ENCODE peak calls at places on chromosomes 2 and 18, in four cellular contexts. E is ELR, I is HEK293T, U is astrocyte. Z is an unnamed sample.
A peak's percentile ranks its signal among the peaks of the same experiment; 100 is the strongest.

GRCh38 chr18:29383311-29384273 is 1206.7 kb upstream of the CDH2 start:
- DNase-seq in E (peak; percentile 28), I (no peak), U (peak; percentile 65), Z (no peak)

GRCh38 chr18:6729247-6730091 is at the start of gene ARHGAP28:
- DNase-seq in E (peak; percentile 55), I (peak; percentile 69), U (peak; percentile 92), Z (no peak)

GRCh38 chr2:19955544-19956422 is 34.1 kb downstream of the WDR35 start:
- DNase-seq in E (peak; percentile 82), I (peak; percentile 77), U (peak; percentile 44), Z (peak; percentile 24)

GRCh38 chr18:63259581-63259830 is 60.1 kb downstream of the BCL2 start:
- DNase-seq in E (no peak), I (no peak), U (no peak), Z (peak; percentile 72)

GRCh38 chr2:138276367-138276766 is 225.2 kb upstream of the SPOPL start:
- DNase-seq in E (no peak), I (no peak), U (no peak), Z (no peak)

GRCh38 chr2:240525802-240526201 is 32.0 kb downstream of the ANKMY1 start:
- DNase-seq in E (no peak), I (no peak), U (no peak), Z (no peak)

GRCh38 chr2:40213071-40213470 is 238.8 kb downstream of the SLC8A1 start:
- DNase-seq in E (peak; percentile 66), I (peak; percentile 10), U (peak; percentile 70), Z (no peak)

GRCh38 chr2:218097975-218098374 is 27.9 kb upstream of the CXCR2 start:
- DNase-seq in E (no peak), I (no peak), U (no peak), Z (no peak)

GRCh38 chr2:67854103-67854502 is 208.7 kb downstream of the C1D start:
- DNase-seq in E (no peak), I (no peak), U (no peak), Z (peak; percentile 71)

GRCh38 chr2:112253261-112253807 is 1.5 kb downstream of the ZC3H8 start:
- DNase-seq in E (peak; percentile 31), I (no peak), U (no peak), Z (no peak)

GRCh38 chr18:75090336-75090735 is 118.6 kb downstream of the PTGR3 start:
- DNase-seq in E (no peak), I (no peak), U (no peak), Z (no peak)

GRCh38 chr18:7726522-7726921 is 159.4 kb downstream of the PTPRM start:
- DNase-seq in E (no peak), I (no peak), U (no peak), Z (no peak)

GRCh38 chr2:67213270-67213670 is 183.9 kb upstream of the ETAA1 start:
- DNase-seq in E (no peak), I (no peak), U (no peak), Z (no peak)

GRCh38 chr2:88697361-88698026 is 6.0 kb downstream of the RPIA start:
- DNase-seq in E (no peak), I (no peak), U (no peak), Z (no peak)

GRCh38 chr18:62963522-62963921 is 248.2 kb downstream of the PHLPP1 start:
- DNase-seq in E (no peak), I (no peak), U (no peak), Z (no peak)

GRCh38 chr2:27736031-27736889 is 35.3 kb upstream of the MRPL33 start:
- DNase-seq in E (no peak), I (no peak), U (no peak), Z (no peak)

GRCh38 chr2:54658548-54659207 is 64.8 kb upstream of the EML6 start:
- DNase-seq in E (peak; percentile 31), I (no peak), U (peak; percentile 75), Z (no peak)

GRCh38 chr2:23384551-23385349 is at the start of gene KLHL29:
- DNase-seq in E (peak; percentile 80), I (peak; percentile 82), U (peak; percentile 41), Z (peak; percentile 28)

GRCh38 chr2:68764041-68764780 is 29.6 kb downstream of the ARHGAP25 start:
- DNase-seq in E (no peak), I (no peak), U (peak; percentile 63), Z (no peak)

GRCh38 chr2:188102881-188103280 is 188.8 kb upstream of the GULP1 start:
- DNase-seq in E (no peak), I (no peak), U (no peak), Z (no peak)

GRCh38 chr18:8627540-8627939 is 18.3 kb downstream of the RAB12 start:
- DNase-seq in E (no peak), I (no peak), U (no peak), Z (no peak)

GRCh38 chr2:159648643-159649042 is 32.3 kb upstream of the BAZ2B start:
- DNase-seq in E (peak; percentile 12), I (no peak), U (no peak), Z (no peak)

Z was measured in NCI-H1417 treated with DMSO at 0.1 percent for 48 hours.